ENCODE peak calls at places on chromosomes 3 and 15, in ten cellular contexts. X is BJ, Z is mammary epithelial cell, M is glutamatergic neuron, E is PC-9, U is neural crest cell, O is Panc1, B is brain microvascular endothelial cell, Q is psoas muscle, D is HCT116. A is an unnamed sample.

GRCh38 chr3:111080357-111080937 is 8.8 kb downstream of the NECTIN3 start:
- DNase-seq in E (no peak), D (no peak), O (no peak), Q (no peak), U (no peak), Z (peak), M (no peak), X (no peak), B (no peak), A (no peak)

GRCh38 chr3:57821765-57822164 is 65.7 kb downstream of the SLMAP start:
- DNase-seq in Z (no peak), M (no peak), O (no peak), D (no peak), B (no peak), E (no peak), U (no peak), Q (no peak), X (no peak), A (no peak)

GRCh38 chr3:12371525-12372140 is 82.8 kb downstream of the PPARG start:
- DNase-seq in B (no peak), O (no peak), M (no peak), E (no peak), Q (no peak), U (no peak), Z (no peak), D (no peak), X (peak), A (no peak)

GRCh38 chr3:58484722-58485069 is 7.2 kb upstream of the KCTD6 start:
- DNase-seq in M (no peak), E (no peak), U (no peak), O (no peak), B (no peak), Z (no peak), D (no peak), X (no peak), Q (no peak), A (no peak)

GRCh38 chr3:171284308-171285075 is 175.7 kb downstream of the TNIK start:
- DNase-seq in U (no peak), B (peak), E (peak), M (no peak), Q (no peak), D (peak), X (peak), Z (peak), O (peak), A (no peak)

GRCh38 chr3:124263168-124263567 is 271.2 kb upstream of the ROPN1 start:
- DNase-seq in E (peak), Z (peak), B (peak), D (no peak), M (no peak), Q (no peak), O (no peak), X (peak), U (no peak), A (no peak)

GRCh38 chr15:101209285-101209821 is 42.5 kb downstream of the CHSY1 start:
- DNase-seq in X (no peak), E (no peak), O (no peak), Q (no peak), Z (no peak), D (no peak), B (no peak), U (no peak), M (no peak), A (no peak)

GRCh38 chr3:186365202-186365974 is 3.4 kb upstream of the DGKG start:
- DNase-seq in U (no peak), E (no peak), D (no peak), O (no peak), X (no peak), Z (peak), M (no peak), Q (no peak), B (peak), A (no peak)

GRCh38 chr3:142897807-142898206 is 8.9 kb upstream of the PCOLCE2 start:
- DNase-seq in Q (no peak), E (no peak), O (no peak), X (no peak), M (no peak), Z (no peak), U (no peak), B (no peak), D (no peak), A (no peak)

GRCh38 chr3:189664311-189664710 is 33.1 kb downstream of the TP63 start:
- DNase-seq in B (peak), D (no peak), X (peak), Q (no peak), M (no peak), E (peak), Z (peak), U (no peak), O (peak), A (no peak)

GRCh38 chr3:65831733-65832425 is 206.8 kb downstream of the MAGI1 start:
- DNase-seq in E (no peak), D (no peak), X (peak), O (no peak), Q (no peak), Z (peak), M (no peak), B (no peak), U (no peak), A (no peak)

GRCh38 chr3:70273492-70273891 is 38.9 kb downstream of the MDFIC2 start:
- DNase-seq in O (no peak), X (no peak), M (no peak), Q (no peak), E (no peak), U (no peak), D (no peak), Z (no peak), B (no peak), A (no peak)

GRCh38 chr3:77045686-77046085 is 5.8 kb downstream of the ROBO2 start:
- DNase-seq in D (no peak), Z (no peak), Q (no peak), B (no peak), X (no peak), E (no peak), M (no peak), O (no peak), U (no peak), A (no peak)

GRCh38 chr3:59436164-59436958 is 386.5 kb upstream of the CFAP20DC start:
- DNase-seq in B (no peak), O (no peak), D (no peak), E (no peak), U (no peak), M (no peak), Q (no peak), Z (no peak), X (no peak), A (no peak)

GRCh38 chr15:65619636-65620290 is 2.0 kb upstream of the SLC24A1 start:
- DNase-seq in Q (no peak), E (no peak), O (no peak), D (no peak), X (no peak), M (no peak), U (no peak), Z (no peak), B (no peak), A (no peak)

GRCh38 chr3:42635111-42635510 is 18.4 kb upstream of the ZBTB47 start:
- DNase-seq in D (no peak), B (no peak), Z (peak), E (peak), U (no peak), O (no peak), Q (no peak), M (no peak), X (no peak), A (no peak)

DNA sequence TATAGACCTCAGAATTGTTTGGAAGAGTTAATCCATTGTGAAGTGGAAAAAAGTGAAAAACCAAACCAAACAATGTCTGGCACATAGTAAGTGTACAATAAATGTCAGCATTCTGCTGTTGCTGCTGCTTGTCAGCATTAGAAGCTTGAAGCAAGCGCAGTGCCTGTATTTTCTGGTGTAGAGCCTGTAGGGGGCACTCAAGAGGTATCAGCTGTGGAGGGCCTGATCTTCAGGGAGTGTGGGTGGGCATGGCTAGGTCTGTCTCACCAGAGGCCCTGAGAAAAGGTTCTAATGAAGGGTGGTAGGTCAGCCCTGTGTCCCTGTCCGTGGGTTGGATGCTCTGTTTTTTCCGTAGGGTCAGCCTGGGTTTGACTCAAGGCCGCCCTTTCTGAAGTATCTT is 3.6 kb downstream of the ADAMTSL3 start:
- DNase-seq in X (no peak), Z (no peak), M (no peak), Q (no peak), E (no peak), O (no peak), U (no peak), B (no peak), D (peak), A (no peak)
- TF ChIP-seq CTCF in X (no peak), Z (peak), M (peak), Q (no peak), E (peak), O (peak), U (peak), B (peak), D (peak), A (peak)

DNA sequence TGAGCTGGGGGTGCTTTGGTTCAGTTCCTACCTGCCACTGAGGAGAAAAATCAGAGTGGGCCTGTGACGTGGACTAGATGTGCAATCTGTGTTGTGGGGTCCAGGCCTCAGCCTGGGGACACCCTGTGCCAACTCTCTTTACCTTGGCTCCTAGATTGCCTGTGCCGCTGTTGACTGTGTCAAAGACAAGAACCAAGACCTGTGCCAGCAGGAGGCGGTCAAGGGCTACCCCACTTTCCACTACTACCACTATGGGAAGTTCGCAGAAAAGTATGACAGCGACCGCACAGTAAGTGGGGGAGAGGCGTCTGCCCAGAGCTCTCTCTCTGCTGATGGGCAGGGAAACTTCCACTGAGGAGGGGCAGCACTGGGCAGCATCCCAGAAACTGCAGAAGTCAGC is 40.6 kb upstream of the SEC22A start:
- DNase-seq in B (no peak), E (no peak), O (no peak), X (no peak), Z (no peak), Q (no peak), M (no peak), D (no peak), U (no peak), A (no peak)
- TF ChIP-seq CTCF in B (peak), E (no peak), O (no peak), X (no peak), Z (no peak), Q (no peak), M (no peak), D (no peak), U (no peak), A (no peak)

GRCh38 chr3:134976948-134977347 is 181.9 kb downstream of the EPHB1 start:
- DNase-seq in X (no peak), B (no peak), Q (no peak), Z (no peak), D (no peak), M (no peak), O (no peak), E (no peak), U (no peak), A (no peak)
- TF ChIP-seq CTCF in X (no peak), B (no peak), Q (no peak), Z (no peak), D (no peak), M (no peak), O (no peak), E (no peak), U (no peak), A (no peak)

GRCh38 chr3:74352166-74352565 is 262.3 kb downstream of the CNTN3 start:
- DNase-seq in O (no peak), E (no peak), Z (no peak), B (no peak), U (no peak), X (no peak), D (no peak), Q (no peak), M (no peak), A (no peak)

GRCh38 chr3:74351213-74351612 is 263.2 kb downstream of the CNTN3 start:
- DNase-seq in Q (no peak), E (no peak), B (no peak), M (no peak), X (no peak), Z (no peak), D (no peak), O (no peak), U (no peak), A (no peak)

GRCh38 chr3:74349035-74349434 is 265.4 kb downstream of the CNTN3 start:
- DNase-seq in E (no peak), M (no peak), B (no peak), U (no peak), Q (no peak), D (no peak), X (no peak), O (no peak), Z (no peak), A (no peak)

GRCh38 chr3:74348421-74348820 is 266.0 kb downstream of the CNTN3 start:
- DNase-seq in Q (no peak), Z (no peak), U (no peak), X (no peak), M (no peak), E (no peak), D (no peak), O (no peak), B (no peak), A (no peak)

DNA sequence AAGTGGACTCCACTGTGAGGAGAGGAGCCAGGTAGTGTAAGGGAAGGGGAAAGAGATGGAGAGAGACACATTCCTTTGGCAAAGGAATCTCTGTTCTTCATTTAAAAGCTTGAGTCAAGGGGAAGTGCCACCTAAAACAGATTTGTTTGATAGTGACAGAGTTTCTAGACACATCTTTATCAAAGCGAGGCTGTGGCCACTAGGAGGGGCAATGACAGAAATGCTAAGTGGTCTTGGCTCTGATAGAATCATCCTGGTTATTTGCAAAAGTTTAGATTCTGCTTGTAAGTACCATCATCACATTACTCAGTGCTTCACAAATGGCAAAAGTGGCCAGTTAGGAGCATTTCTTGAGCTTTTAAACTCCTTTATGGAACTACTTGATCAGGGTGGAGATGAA is 261.4 kb downstream of the CNTN3 start:
- DNase-seq in Z (no peak), M (peak), Q (no peak), D (no peak), E (no peak), U (no peak), O (no peak), B (no peak), X (no peak), A (no peak)
- TF ChIP-seq CTCF in Z (peak), M (no peak), Q (no peak), D (no peak), E (no peak), U (peak), O (no peak), B (peak), X (no peak), A (peak)

GRCh38 chr15:27486676-27487290 is 515.8 kb downstream of the GABRG3 start:
- DNase-seq in Q (no peak), D (no peak), U (no peak), X (no peak), B (no peak), O (no peak), M (no peak), Z (no peak), E (no peak), A (no peak)
- TF ChIP-seq CTCF in Q (no peak), D (no peak), U (no peak), X (no peak), B (no peak), O (no peak), M (no peak), Z (no peak), E (no peak), A (no peak)

GRCh38 chr3:51535146-51536019 is 3.1 kb upstream of the RAD54L2 start:
- DNase-seq in M (no peak), E (no peak), Z (peak), O (no peak), D (no peak), X (no peak), U (no peak), Q (no peak), B (no peak), A (no peak)

GRCh38 chr3:51538115-51538458 is 432 bp upstream of the RAD54L2 start:
- DNase-seq in Z (no peak), E (no peak), U (peak), M (no peak), B (no peak), Q (no peak), X (no peak), D (no peak), O (no peak), A (peak)

GRCh38 chr3:51539291-51539891 is 872 bp downstream of the RAD54L2 start:
- DNase-seq in E (peak), M (peak), O (no peak), Q (no peak), X (peak), D (no peak), U (no peak), Z (peak), B (peak), A (peak)

GRCh38 chr3:51544011-51544775 is 5.7 kb downstream of the RAD54L2 start:
- DNase-seq in E (no peak), D (no peak), U (no peak), M (no peak), B (no peak), O (no peak), Q (no peak), X (no peak), Z (no peak), A (no peak)

GRCh38 chr3:51538459-51539290 is at the start of gene RAD54L2:
- DNase-seq in Q (peak), E (peak), B (peak), U (peak), Z (peak), D (peak), M (peak), O (no peak), X (no peak), A (peak)
- TF ChIP-seq CTCF in Q (peak), E (no peak), B (no peak), U (peak), Z (peak), D (no peak), M (no peak), O (peak), X (peak), A (no peak)

DNA sequence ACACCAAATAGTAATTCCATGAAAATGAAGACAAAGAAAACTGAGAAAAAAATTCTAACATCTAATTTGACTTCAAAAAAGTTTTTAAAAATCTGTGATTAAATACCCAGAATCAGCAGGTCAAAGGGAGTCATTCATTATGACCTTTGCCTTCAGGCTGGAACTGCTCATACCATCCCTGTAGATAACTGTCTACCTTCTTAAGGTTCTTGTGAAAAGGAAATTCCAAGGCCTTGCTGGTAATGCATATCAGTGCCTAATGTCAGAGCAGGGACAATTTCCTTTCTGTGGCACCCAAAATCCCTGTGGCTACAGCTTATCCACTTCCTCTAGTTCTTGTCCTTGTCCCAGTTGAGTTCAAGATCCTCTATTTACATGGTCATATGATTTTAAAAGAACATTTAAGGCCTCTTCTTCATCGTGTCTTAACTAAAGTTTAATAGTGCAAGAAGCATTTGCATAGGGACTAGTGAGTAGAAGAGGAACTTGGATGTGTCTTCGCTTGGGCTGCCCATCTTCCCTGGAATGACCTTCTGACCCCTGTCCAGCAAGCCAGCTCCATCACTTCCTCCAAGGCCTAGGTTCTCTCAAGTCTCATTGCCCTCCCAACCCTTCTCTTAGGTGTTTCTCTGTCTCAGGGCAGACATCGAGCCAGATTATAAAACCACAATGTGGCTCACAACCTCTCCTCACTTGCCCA is 8.7 kb upstream of the PLCL2 start:
- DNase-seq in D (no peak), M (no peak), Z (no peak), O (no peak), Q (no peak), E (no peak), U (no peak), B (no peak), X (no peak), A (no peak)
- TF ChIP-seq CTCF in D (no peak), M (no peak), Z (no peak), O (no peak), Q (no peak), E (no peak), U (no peak), B (no peak), X (no peak), A (no peak)

A was measured in nephron progenitor cell.